ENCODE peak calls at places on chromosomes 16 and 17, in nine cellular contexts. C is keratinocyte, Y is cardiac muscle cell, M is lower leg skin, E is uterus, F is colonic mucosa, H is upper lobe of right lung, X is Calu3, W is prostate gland. I is an unnamed sample.

GRCh38 chr16:5903153-5903552 is 805.6 kb upstream of the EEF2KMT start:
- DNase-seq in C (no peak), Y (no peak), M (no peak), E (no peak), F (no peak), H (no peak), X (no peak), W (no peak), I (no peak)

GRCh38 chr17:68591583-68591982 is 9.6 kb downstream of the FAM20A start:
- DNase-seq in C (no peak), Y (no peak), M (no peak), E (peak), F (no peak), H (no peak), X (no peak), W (no peak), I (peak)

GRCh38 chr17:11205656-11206055 is 35.4 kb upstream of the SHISA6 start:
- DNase-seq in C (no peak), Y (no peak), M (no peak), E (no peak), F (no peak), H (no peak), X (no peak), W (no peak), I (no peak)

GRCh38 chr16:17380613-17381012 is 90.1 kb downstream of the XYLT1 start:
- DNase-seq in C (no peak), Y (no peak), M (no peak), E (no peak), F (no peak), H (no peak), X (no peak), W (no peak), I (no peak)

GRCh38 chr17:82528484-82529265 is 9.1 kb downstream of the FOXK2 start:
- DNase-seq in C (peak), Y (peak), M (no peak), E (no peak), F (peak), H (no peak), X (peak), W (peak), I (peak)

GRCh38 chr16:73166394-73166971 is 118.6 kb upstream of the ZFHX3 start:
- DNase-seq in C (no peak), Y (peak), M (no peak), E (no peak), F (no peak), H (no peak), X (no peak), W (no peak), I (no peak)

GRCh38 chr17:43330876-43331639 is 67.7 kb upstream of the ARL4D start:
- DNase-seq in C (no peak), Y (peak), M (peak), E (no peak), F (no peak), H (no peak), X (no peak), W (no peak), I (no peak)

GRCh38 chr17:18954321-18954720 is 2.4 kb downstream of the SLC5A10 start:
- DNase-seq in C (no peak), Y (no peak), M (no peak), E (no peak), F (no peak), H (peak), X (no peak), W (no peak), I (no peak)

GRCh38 chr16:64137976-64138375 is 983.9 kb downstream of the CDH11 start:
- DNase-seq in C (no peak), Y (no peak), M (no peak), E (no peak), F (no peak), H (no peak), X (no peak), W (no peak), I (no peak)

GRCh38 chr17:18877104-18877503 is 19.2 kb downstream of the PRPSAP2 start:
- DNase-seq in C (no peak), Y (peak), M (peak), E (no peak), F (no peak), H (no peak), X (no peak), W (no peak), I (no peak)

GRCh38 chr17:75976175-75976848 is 2.7 kb downstream of the ACOX1 start:
- DNase-seq in C (no peak), Y (no peak), M (no peak), E (no peak), F (peak), H (no peak), X (no peak), W (no peak), I (no peak)

GRCh38 chr17:70608957-70609356 is 439.6 kb downstream of the KCNJ2 start:
- DNase-seq in C (no peak), Y (no peak), M (no peak), E (no peak), F (no peak), H (no peak), X (no peak), W (no peak), I (no peak)

GRCh38 chr16:53457670-53458069 is 23.4 kb downstream of the RBL2 start:
- DNase-seq in C (no peak), Y (no peak), M (no peak), E (no peak), F (peak), H (no peak), X (no peak), W (no peak), I (no peak)

GRCh38 chr16:82867425-82867824 is 240.7 kb downstream of the CDH13 start:
- DNase-seq in C (no peak), Y (no peak), M (no peak), E (peak), F (no peak), H (no peak), X (no peak), W (no peak), I (no peak)

GRCh38 chr17:44343510-44344209 is 1.4 kb upstream of the GRN start:
- DNase-seq in C (no peak), Y (no peak), M (no peak), E (no peak), F (no peak), H (no peak), X (no peak), W (no peak), I (no peak)

GRCh38 chr17:73841431-73842060 is 197.3 kb upstream of the SDK2 start:
- DNase-seq in C (no peak), Y (peak), M (no peak), E (no peak), F (no peak), H (no peak), X (peak), W (no peak), I (no peak)

GRCh38 chr17:59785091-59785799 is 77.8 kb downstream of the VMP1 start:
- DNase-seq in C (no peak), Y (no peak), M (no peak), E (no peak), F (no peak), H (no peak), X (no peak), W (no peak), I (no peak)

GRCh38 chr17:69869667-69870066 is 205.4 kb upstream of the KCNJ16 start:
- DNase-seq in C (no peak), Y (no peak), M (no peak), E (no peak), F (no peak), H (no peak), X (no peak), W (no peak), I (no peak)

GRCh38 chr16:65059421-65059980 is 62.4 kb downstream of the CDH11 start:
- DNase-seq in C (no peak), Y (no peak), M (no peak), E (no peak), F (no peak), H (no peak), X (no peak), W (no peak), I (no peak)

GRCh38 chr16:56691885-56692284 is 9.6 kb downstream of the MT1X start:
- DNase-seq in C (peak), Y (no peak), M (no peak), E (no peak), F (peak), H (peak), X (peak), W (peak), I (no peak)

GRCh38 chr17:52024296-52024870 is 134.1 kb downstream of the CA10 start:
- DNase-seq in C (no peak), Y (peak), M (no peak), E (no peak), F (no peak), H (no peak), X (no peak), W (no peak), I (no peak)

GRCh38 chr16:68902376-68903345 is 59.3 kb downstream of the TANGO6 start:
- DNase-seq in C (no peak), Y (peak), M (peak), E (no peak), F (peak), H (no peak), X (peak), W (peak), I (no peak)

GRCh38 chr16:53782148-53782547 is 78.2 kb downstream of the FTO start:
- DNase-seq in C (no peak), Y (no peak), M (no peak), E (no peak), F (no peak), H (no peak), X (peak), W (no peak), I (no peak)

GRCh38 chr17:48751172-48751571 is 22.6 kb upstream of the HOXB13 start:
- DNase-seq in C (no peak), Y (no peak), M (no peak), E (no peak), F (no peak), H (no peak), X (no peak), W (no peak), I (no peak)

GRCh38 chr16:15439102-15439501 is 4.7 kb downstream of the BMERB1 start:
- DNase-seq in C (no peak), Y (no peak), M (no peak), E (no peak), F (no peak), H (no peak), X (no peak), W (no peak), I (no peak)

GRCh38 chr17:38748329-38749221 is at the start of gene PCGF2:
- DNase-seq in C (no peak), Y (peak), M (peak), E (peak), F (peak), H (peak), X (peak), W (peak), I (peak)

GRCh38 chr16:54277845-54278703 is 8.5 kb downstream of the IRX3 start:
- DNase-seq in C (no peak), Y (no peak), M (peak), E (no peak), F (no peak), H (peak), X (no peak), W (peak), I (no peak)

GRCh38 chr16:59878479-59878878 is 1144.4 kb upstream of the GOT2 start:
- DNase-seq in C (no peak), Y (peak), M (no peak), E (no peak), F (no peak), H (no peak), X (peak), W (no peak), I (no peak)

GRCh38 chr17:43461185-43461584 is 22.6 kb upstream of the DHX8 start:
- DNase-seq in C (no peak), Y (no peak), M (no peak), E (no peak), F (no peak), H (no peak), X (no peak), W (no peak), I (no peak)

GRCh38 chr17:36544320-36545092 is at the start of gene GGNBP2:
- DNase-seq in C (no peak), Y (peak), M (peak), E (peak), F (peak), H (peak), X (peak), W (peak), I (peak)

GRCh38 chr17:36546418-36547093 is 1.8 kb downstream of the GGNBP2 start:
- DNase-seq in C (no peak), Y (peak), M (no peak), E (no peak), F (no peak), H (no peak), X (no peak), W (no peak), I (no peak)

GRCh38 chr17:36544049-36544319 is 735 bp upstream of the GGNBP2 start:
- DNase-seq in C (no peak), Y (peak), M (no peak), E (peak), F (no peak), H (no peak), X (no peak), W (peak), I (peak)

GRCh38 chr17:36545093-36545464 is 360 bp downstream of the GGNBP2 start:
- DNase-seq in C (no peak), Y (no peak), M (no peak), E (no peak), F (no peak), H (no peak), X (peak), W (no peak), I (no peak)

GRCh38 chr17:36545465-36546417 is 1.0 kb downstream of the GGNBP2 start:
- DNase-seq in C (no peak), Y (peak), M (peak), E (peak), F (peak), H (peak), X (peak), W (peak), I (peak)
- TF ChIP-seq CTCF in C (no peak), Y (no peak), M (no peak), E (no peak), F (no peak), H (no peak), X (peak), W (peak), I (no peak)

GRCh38 chr17:81037783-81038733 is 3.1 kb downstream of the BAIAP2 start:
- DNase-seq in C (no peak), Y (no peak), M (no peak), E (no peak), F (no peak), H (no peak), X (peak), W (no peak), I (no peak)
- TF ChIP-seq CTCF in C (no peak), Y (no peak), M (no peak), E (no peak), F (no peak), H (no peak), X (no peak), W (no peak), I (no peak)

GRCh38 chr17:5667871-5668270 is 83.6 kb upstream of the NLRP1 start:
- DNase-seq in C (no peak), Y (no peak), M (peak), E (no peak), F (no peak), H (no peak), X (no peak), W (no peak), I (no peak)
- TF ChIP-seq CTCF in C (no peak), Y (no peak), M (no peak), E (no peak), F (no peak), H (peak), X (no peak), W (no peak), I (no peak)

DNA sequence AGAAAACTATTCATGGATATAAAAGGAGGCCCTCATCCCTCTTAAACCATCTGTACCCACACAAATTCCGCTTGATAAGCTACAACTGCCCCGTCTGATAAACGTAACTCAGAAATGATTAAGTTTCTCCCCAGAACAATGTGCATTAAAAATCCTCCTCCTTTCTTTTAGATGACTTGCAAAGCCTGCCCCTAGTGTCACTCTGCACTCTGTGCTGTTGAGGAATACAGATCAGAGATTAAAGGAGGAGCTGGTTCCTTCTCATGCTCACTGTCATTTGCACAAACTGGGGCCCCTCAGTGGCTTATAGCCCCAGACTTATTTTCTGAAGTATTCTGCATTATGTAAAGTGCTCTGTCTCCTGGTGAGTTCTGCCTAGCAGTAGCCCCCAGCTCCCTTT is 33.3 kb downstream of the CDRT15 start:
- DNase-seq in C (no peak), Y (no peak), M (no peak), E (no peak), F (no peak), H (no peak), X (no peak), W (no peak), I (no peak)
- TF ChIP-seq CTCF in C (peak), Y (peak), M (no peak), E (no peak), F (no peak), H (no peak), X (no peak), W (no peak), I (no peak)

GRCh38 chr17:39835038-39835786 is 28.9 kb downstream of the IKZF3 start:
- DNase-seq in C (no peak), Y (no peak), M (no peak), E (no peak), F (no peak), H (no peak), X (peak), W (no peak), I (no peak)
- TF ChIP-seq CTCF in C (peak), Y (no peak), M (no peak), E (no peak), F (no peak), H (no peak), X (no peak), W (no peak), I (no peak)

DNA sequence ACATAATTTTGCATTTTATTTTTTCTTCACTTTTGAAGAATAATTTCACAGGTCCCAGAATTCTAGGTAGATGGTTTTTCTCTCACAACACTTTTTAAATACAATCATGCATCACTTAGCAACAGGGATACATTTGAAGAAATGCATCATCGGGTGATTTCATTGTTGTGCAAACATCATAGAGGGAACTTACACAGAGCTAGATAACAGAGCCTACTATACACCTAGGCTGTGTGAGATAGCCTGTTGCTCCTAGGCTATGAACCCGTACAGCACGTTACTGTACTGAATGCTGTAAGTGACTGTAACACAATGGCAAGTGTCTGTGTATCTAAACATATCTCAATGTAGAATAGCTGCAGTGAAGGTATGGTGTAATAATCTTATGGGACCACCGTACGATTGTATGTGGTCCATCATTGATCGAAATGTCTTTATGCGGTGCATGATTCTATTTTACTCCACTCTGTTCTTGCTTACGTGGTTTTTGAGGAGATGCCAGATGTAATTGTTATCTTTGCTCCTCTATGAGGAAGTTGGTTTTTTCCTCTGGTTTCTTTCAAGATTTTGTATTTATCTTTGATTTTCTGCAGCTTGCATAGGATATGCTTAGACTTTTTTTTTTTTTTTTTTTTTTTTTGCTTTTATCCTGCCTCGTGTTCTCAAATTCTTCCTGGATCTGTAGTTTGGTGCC is 35.5 kb upstream of the TMEM92 start:
- DNase-seq in C (no peak), Y (peak), M (no peak), E (no peak), F (no peak), H (no peak), X (no peak), W (no peak), I (no peak)
- TF ChIP-seq CTCF in C (no peak), Y (no peak), M (no peak), E (no peak), F (no peak), H (no peak), X (no peak), W (no peak), I (no peak)

GRCh38 chr16:11285842-11286241 is 4.7 kb upstream of the PRM1 start:
- DNase-seq in C (no peak), Y (no peak), M (no peak), E (no peak), F (no peak), H (no peak), X (no peak), W (no peak), I (no peak)

GRCh38 chr16:11278681-11279628 is 2.2 kb downstream of the PRM1 start:
- DNase-seq in C (no peak), Y (no peak), M (no peak), E (no peak), F (no peak), H (no peak), X (no peak), W (no peak), I (no peak)

GRCh38 chr16:11280616-11281522 is at the start of gene PRM1:
- DNase-seq in C (no peak), Y (no peak), M (no peak), E (no peak), F (no peak), H (no peak), X (no peak), W (no peak), I (no peak)

GRCh38 chr16:11289202-11289601 is 8.1 kb upstream of the PRM1 start:
- DNase-seq in C (no peak), Y (no peak), M (no peak), E (no peak), F (no peak), H (no peak), X (no peak), W (no peak), I (no peak)

DNA sequence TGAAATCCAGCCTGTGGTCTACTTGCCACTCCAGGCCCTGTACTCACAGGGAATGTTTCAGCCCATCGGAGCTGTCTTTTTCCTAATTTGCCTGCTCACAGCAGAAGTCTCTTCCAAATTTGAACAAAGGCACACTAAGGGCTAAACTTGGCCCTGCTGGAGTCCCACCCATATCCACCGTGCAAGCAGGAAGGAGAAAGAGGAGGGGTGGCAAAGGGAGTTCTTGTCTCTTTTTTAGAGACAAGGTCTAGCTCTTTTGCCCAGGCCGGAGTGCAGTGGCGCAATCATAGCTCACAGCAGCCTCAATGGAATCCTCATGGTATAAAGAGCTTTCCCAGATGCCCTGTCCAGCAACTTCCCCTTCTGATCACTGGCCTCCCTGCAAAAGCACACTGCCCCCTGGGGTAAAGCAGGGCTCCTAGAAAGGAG is 2.7 kb upstream of the PRM1 start:
- DNase-seq in C (no peak), Y (peak), M (no peak), E (no peak), F (no peak), H (no peak), X (no peak), W (no peak), I (no peak)
- TF ChIP-seq CTCF in C (no peak), Y (peak), M (no peak), E (no peak), F (no peak), H (no peak), X (no peak), W (no peak), I (no peak)